ENCODE peak calls at places on chromosomes 5 and 9, in seven cellular contexts. I is kidney; G is iPS-NIHi11; Z is upper lobe of left lung; Q is stimulated activated CD8-positive, alpha-beta memory T cell treated with anti-CD3 and anti-CD28 coated beads, Interleukin-12 subunit alpha, Interleukin-12 subunit beta, amount 100 ng/mL, for 1 hour; F is activated CD4-positive, alpha-beta memory T cell treated with anti-CD3 and anti-CD28 coated beads, Interleukin-2, amount 10 ng/mL, durations not matched to agents 7 days and 5 days; X is GDM1. K is an unnamed sample.

GRCh38 chr5:155735388-155735787 is 591.6 kb upstream of the SGCD start:
- DNase-seq in I (no peak), G (peak), Z (no peak), Q (no peak), F (no peak), X (no peak), K (no peak)

GRCh38 chr9:134850611-134851010 is 30.0 kb upstream of the FCN2 start:
- DNase-seq in I (peak), G (no peak), Z (no peak), Q (no peak), F (no peak), X (no peak), K (no peak)

GRCh38 chr9:70888471-70888870 is 232.9 kb downstream of the TRPM3 start:
- DNase-seq in I (no peak), G (no peak), Z (no peak), Q (no peak), F (no peak), X (no peak), K (no peak)

GRCh38 chr5:142466195-142466951 is 141.6 kb upstream of the SPRY4 start:
- DNase-seq in I (no peak), G (no peak), Z (no peak), Q (no peak), F (no peak), X (no peak), K (no peak)

GRCh38 chr5:125357660-125358059 is 611.2 kb upstream of the ZNF608 start:
- DNase-seq in I (no peak), G (no peak), Z (no peak), Q (no peak), F (no peak), X (no peak), K (no peak)

GRCh38 chr9:84445737-84446136 is 105.2 kb upstream of the SLC28A3 start:
- DNase-seq in I (no peak), G (no peak), Z (no peak), Q (no peak), F (no peak), X (no peak), K (no peak)

GRCh38 chr5:153974131-153974812 is 64.4 kb downstream of the FAM114A2 start:
- DNase-seq in I (no peak), G (peak), Z (no peak), Q (no peak), F (peak), X (peak), K (no peak)

GRCh38 chr5:123795688-123796087 is 283.7 kb downstream of the CSNK1G3 start:
- DNase-seq in I (no peak), G (no peak), Z (no peak), Q (no peak), F (no peak), X (no peak), K (no peak)

GRCh38 chr5:14698495-14698894 is 34.0 kb downstream of the OTULIN start:
- DNase-seq in I (no peak), G (no peak), Z (no peak), Q (no peak), F (no peak), X (no peak), K (no peak)

GRCh38 chr9:124839612-124840299 is 13.5 kb upstream of the WDR38 start:
- DNase-seq in I (peak), G (peak), Z (no peak), Q (no peak), F (no peak), X (no peak), K (no peak)

GRCh38 chr5:1144089-1144488 is 32.2 kb upstream of the SLC12A7 start:
- DNase-seq in I (no peak), G (no peak), Z (peak), Q (no peak), F (no peak), X (no peak), K (no peak)

GRCh38 chr5:56085205-56085604 is 90.4 kb upstream of the IL6ST start:
- DNase-seq in I (no peak), G (no peak), Z (no peak), Q (no peak), F (no peak), X (no peak), K (no peak)